ENCODE peak calls at places on chromosomes 11 and 22, in seven cellular contexts. U is CD8-positive, alpha-beta T cell; R is H54; Z is stimulated activated CD4-positive, alpha-beta T cell treated with anti-CD3 and anti-CD28 coated beads, Interleukin-15, amount 100 ng/mL, for 1 hour; S is SK-MEL-5; Y is glutamatergic neuron; I is osteocyte. W is an unnamed sample.

GRCh38 chr11:2599561-2600189 is 100.1 kb downstream of the KCNQ1OT1 start:
- DNase-seq in Y (no peak), Z (no peak), I (no peak), S (no peak), R (no peak), U (no peak), W (no peak)

GRCh38 chr11:95991101-95991500 is 67.2 kb upstream of the MTMR2 start:
- DNase-seq in U (no peak), Z (no peak), Y (no peak), S (no peak), I (no peak), R (no peak), W (no peak)

GRCh38 chr11:59180168-59180567 is 8.2 kb downstream of the DTX4 start:
- DNase-seq in I (peak), Z (no peak), R (no peak), Y (no peak), S (no peak), U (no peak), W (no peak)

GRCh38 chr22:48825802-48826520 is 1001.7 kb downstream of the BRD1 start:
- DNase-seq in S (no peak), I (no peak), R (no peak), Z (no peak), Y (no peak), U (no peak), W (peak)

GRCh38 chr11:119754656-119755350 is 25.8 kb upstream of the NECTIN1 start:
- DNase-seq in R (no peak), Y (no peak), I (no peak), S (no peak), U (no peak), Z (no peak), W (no peak)

GRCh38 chr11:76291576-76292526 is 85.5 kb upstream of the WNT11 start:
- DNase-seq in U (no peak), R (no peak), Z (no peak), S (no peak), Y (no peak), I (no peak), W (no peak)

GRCh38 chr22:49935561-49935960 is 17.1 kb downstream of the CRELD2 start:
- DNase-seq in I (no peak), Y (no peak), U (no peak), S (no peak), R (no peak), Z (no peak), W (no peak)

GRCh38 chr11:111528557-111528956 is 12.0 kb upstream of the LAYN start:
- DNase-seq in I (no peak), U (no peak), Z (no peak), R (no peak), S (peak), Y (no peak), W (no peak)

GRCh38 chr22:38202437-38203089 is 769 bp downstream of the MAFF start:
- DNase-seq in Z (no peak), I (peak), R (no peak), U (peak), S (peak), Y (peak), W (peak)

GRCh38 chr11:96187779-96188624 is 155.0 kb downstream of the MAML2 start:
- DNase-seq in Y (no peak), R (peak), U (no peak), Z (no peak), I (no peak), S (no peak), W (no peak)

GRCh38 chr11:133011604-133012003 is 520.7 kb downstream of the OPCML start:
- DNase-seq in U (no peak), I (no peak), Y (no peak), Z (no peak), R (no peak), S (no peak), W (no peak)

GRCh38 chr11:131537196-131537595 is 166.8 kb downstream of the NTM start:
- DNase-seq in I (no peak), Y (no peak), S (no peak), Z (no peak), R (no peak), U (no peak), W (no peak)

GRCh38 chr11:68014157-68014965 is 4.2 kb downstream of the ALDH3B1 start:
- DNase-seq in S (no peak), I (peak), U (no peak), Z (no peak), Y (no peak), R (peak), W (peak)

GRCh38 chr11:78414321-78415051 is 3.1 kb downstream of the GAB2 start:
- DNase-seq in R (peak), Y (no peak), Z (no peak), U (no peak), S (no peak), I (no peak), W (no peak)

GRCh38 chr11:105244157-105244820 is 104.7 kb upstream of the CARD18 start:
- DNase-seq in U (no peak), R (peak), I (no peak), S (peak), Z (no peak), Y (no peak), W (no peak)

GRCh38 chr11:96014234-96014633 is 90.3 kb upstream of the MTMR2 start:
- DNase-seq in R (peak), Y (no peak), S (peak), Z (no peak), U (no peak), I (no peak), W (no peak)

GRCh38 chr11:115912484-115912945 is 408.3 kb upstream of the CADM1 start:
- DNase-seq in Y (no peak), I (no peak), U (no peak), R (no peak), Z (no peak), S (no peak), W (no peak)

GRCh38 chr11:70072471-70073187 is 5.5 kb upstream of the ANO1 start:
- DNase-seq in R (no peak), I (no peak), U (no peak), S (no peak), Z (no peak), Y (no peak), W (peak)

GRCh38 chr22:45400046-45400445 is 13.4 kb downstream of the SMC1B start:
- DNase-seq in U (no peak), R (no peak), I (no peak), Y (no peak), S (no peak), Z (no peak), W (no peak)